ENCODE peak calls at places on chromosomes 1 and 21, in ten cellular contexts. D is stimulated activated CD4-positive, alpha-beta T cell treated with anti-CD3 and anti-CD28 coated beads, Interleukin-2, amount 100 ng/mL, for 48 hours; U is lung; C is astrocyte of the spinal cord; E is sciatic nerve; V is GF-D8; O is Caki2; J is RPMI8226; B is NCI-H524; Z is A549. F is an unnamed sample.

GRCh38 chr1:53956308-53957168 is 10.4 kb downstream of the LRRC42 start:
- DNase-seq in D (no peak), U (no peak), C (no peak), E (no peak), V (peak; percentile 27), O (no peak), J (no peak), B (peak; percentile 71), Z (no peak), F (no peak)

GRCh38 chr1:19731311-19731821 is 66.7 kb downstream of the HTR6 start:
- DNase-seq in D (no peak), U (no peak), C (no peak), E (no peak), V (no peak), O (no peak), J (no peak), B (no peak), Z (no peak), F (no peak)

GRCh38 chr21:33945652-33946270 is 30.2 kb upstream of the ATP5PO start:
- DNase-seq in D (no peak), U (no peak), C (no peak), E (no peak), V (peak; percentile 7), O (no peak), J (no peak), B (no peak), Z (no peak), F (no peak)

GRCh38 chr21:26743524-26743923 is 101.7 kb downstream of the ADAMTS1 start:
- DNase-seq in D (no peak), U (no peak), C (no peak), E (no peak), V (no peak), O (no peak), J (no peak), B (no peak), Z (no peak), F (no peak)

GRCh38 chr1:39115271-39116110 is 89.0 kb upstream of the MACF1 start:
- DNase-seq in D (no peak), U (no peak), C (peak; percentile 49), E (no peak), V (no peak), O (no peak), J (no peak), B (no peak), Z (no peak), F (no peak)

GRCh38 chr21:42094811-42095210 is 23.7 kb downstream of the UMODL1 start:
- DNase-seq in D (no peak), U (no peak), C (no peak), E (no peak), V (no peak), O (no peak), J (no peak), B (no peak), Z (no peak), F (no peak)

GRCh38 chr1:239657291-239657690 is 270.9 kb downstream of the CHRM3 start:
- DNase-seq in D (no peak), U (no peak), C (no peak), E (no peak), V (no peak), O (no peak), J (no peak), B (no peak), Z (no peak), F (no peak)

GRCh38 chr1:230047114-230047865 is 19.7 kb upstream of the GALNT2 start:
- DNase-seq in D (no peak), U (no peak), C (no peak), E (no peak), V (no peak), O (peak; percentile 67), J (no peak), B (no peak), Z (no peak), F (no peak)

GRCh38 chr1:13535227-13535626 is 21.4 kb upstream of the LRRC38 start:
- DNase-seq in D (no peak), U (no peak), C (no peak), E (no peak), V (no peak), O (no peak), J (no peak), B (no peak), Z (no peak), F (no peak)

GRCh38 chr1:171644805-171645483 is 7.5 kb downstream of the MYOC start:
- DNase-seq in D (peak; percentile 69), U (peak; percentile 79), C (peak; percentile 84), E (peak; percentile 89), V (peak; percentile 15), O (peak; percentile 72), J (peak; percentile 89), B (peak; percentile 83), Z (peak; percentile 58), F (peak; percentile 85)

GRCh38 chr1:159282118-159282517 is 20.0 kb upstream of the FCER1A start:
- DNase-seq in D (no peak), U (no peak), C (no peak), E (no peak), V (no peak), O (peak; percentile 34), J (no peak), B (no peak), Z (peak; percentile 55), F (no peak)

GRCh38 chr1:16046865-16047264 is 3.3 kb downstream of the CLCNKB start:
- DNase-seq in D (no peak), U (no peak), C (no peak), E (no peak), V (no peak), O (no peak), J (no peak), B (no peak), Z (no peak), F (no peak)

GRCh38 chr1:244336232-244336899 is 115.3 kb downstream of the ADSS2 start:
- DNase-seq in D (no peak), U (peak; percentile 77), C (no peak), E (no peak), V (no peak), O (no peak), J (no peak), B (no peak), Z (no peak), F (no peak)

GRCh38 chr1:229689915-229690314 is 63.9 kb downstream of the URB2 start:
- DNase-seq in D (no peak), U (no peak), C (no peak), E (no peak), V (no peak), O (no peak), J (no peak), B (no peak), Z (no peak), F (peak; percentile 3)

GRCh38 chr1:225896937-225897549 is 8.1 kb upstream of the LEFTY1 start:
- DNase-seq in D (peak; percentile 52), U (no peak), C (no peak), E (no peak), V (no peak), O (peak; percentile 66), J (peak; percentile 94), B (no peak), Z (peak; percentile 52), F (no peak)

GRCh38 chr1:17347769-17348592 is 24.0 kb upstream of the PADI6 start:
- DNase-seq in D (no peak), U (no peak), C (peak; percentile 34), E (no peak), V (no peak), O (peak; percentile 34), J (no peak), B (no peak), Z (peak; percentile 32), F (no peak)

GRCh38 chr1:201375169-201375568 is 2.3 kb downstream of the TNNT2 start:
- DNase-seq in D (no peak), U (no peak), C (no peak), E (no peak), V (no peak), O (no peak), J (no peak), B (no peak), Z (no peak), F (peak; percentile 41)

GRCh38 chr1:40944326-40944725 is 35.2 kb upstream of the CTPS1 start:
- DNase-seq in D (no peak), U (no peak), C (peak; percentile 90), E (peak; percentile 26), V (no peak), O (peak; percentile 67), J (no peak), B (no peak), Z (peak; percentile 53), F (no peak)

GRCh38 chr1:203028784-203029553 is 2.7 kb downstream of the PPFIA4 start:
- DNase-seq in D (no peak), U (no peak), C (no peak), E (no peak), V (no peak), O (no peak), J (no peak), B (peak; percentile 77), Z (no peak), F (no peak)

GRCh38 chr1:209723761-209724693 is 19.4 kb downstream of the HSD11B1 start:
- DNase-seq in D (peak; percentile 50), U (no peak), C (no peak), E (no peak), V (no peak), O (no peak), J (no peak), B (no peak), Z (no peak), F (no peak)

GRCh38 chr1:181112071-181112929 is 23.8 kb downstream of the IER5 start:
- DNase-seq in D (no peak), U (peak; percentile 90), C (peak; percentile 95), E (peak; percentile 76), V (no peak), O (peak; percentile 89), J (peak; percentile 37), B (no peak), Z (peak; percentile 97), F (no peak)

GRCh38 chr1:1212780-1213152 is 1.2 kb downstream of the TNFRSF4 start:
- DNase-seq in D (no peak), U (no peak), C (no peak), E (no peak), V (peak; percentile 41), O (no peak), J (no peak), B (no peak), Z (no peak), F (no peak)

GRCh38 chr1:21451212-21451611 is 11.3 kb downstream of the NBPF3 start:
- DNase-seq in D (no peak), U (no peak), C (peak; percentile 65), E (no peak), V (no peak), O (peak; percentile 8), J (no peak), B (no peak), Z (no peak), F (no peak)

GRCh38 chr1:63863137-63863536 is 89.3 kb downstream of the ROR1 start:
- DNase-seq in D (no peak), U (no peak), C (no peak), E (no peak), V (no peak), O (no peak), J (no peak), B (no peak), Z (no peak), F (no peak)

F was measured in HEK293T.